ENCODE peak calls at places on chromosomes 5 and 9, in six cellular contexts. J is neuronal stem cell, Z is mesendoderm, O is IMR-90, C is mesenchymal stem cell, H is H9. N is an unnamed sample.

GRCh38 chr9:34686732-34687131 is 4.3 kb downstream of the CCL19 start:
- DNase-seq in H (no peak), Z (no peak), J (no peak), C (no peak), O (no peak), N (no peak)

GRCh38 chr9:106883626-106884190 is 20.7 kb downstream of the ZNF462 start:
- DNase-seq in H (no peak), J (no peak), O (peak; percentile 52), Z (no peak), C (peak; percentile 52), N (peak; percentile 49)

GRCh38 chr5:80246995-80247729 is 8.7 kb downstream of the SERINC5 start:
- DNase-seq in C (peak; percentile 89), O (peak; percentile 91), J (peak; percentile 65), Z (peak; percentile 93), H (peak; percentile 82), N (peak; percentile 94)

GRCh38 chr5:173331956-173332479 is 3.8 kb upstream of the STC2 start:
- DNase-seq in J (peak; percentile 57), Z (peak; percentile 83), O (peak; percentile 83), C (peak; percentile 82), H (peak; percentile 79), N (peak; percentile 83)

GRCh38 chr5:75668988-75669760 is 48.1 kb downstream of the POC5 start:
- DNase-seq in O (peak; percentile 18), Z (peak; percentile 54), C (no peak), J (no peak), H (no peak), N (peak; percentile 49)

GRCh38 chr9:121636411-121636865 is 15.0 kb upstream of the DAB2IP start:
- DNase-seq in O (peak; percentile 46), J (no peak), Z (no peak), H (no peak), C (peak; percentile 36), N (no peak)

GRCh38 chr5:135240283-135240633 is 158.8 kb downstream of the MACROH2A1 start:
- DNase-seq in J (no peak), Z (no peak), C (no peak), H (peak; percentile 7), O (no peak), N (no peak)

GRCh38 chr9:135701067-135701967 is 668 bp upstream of the KCNT1 start:
- DNase-seq in J (no peak), C (no peak), Z (no peak), H (peak; percentile 49), O (no peak), N (no peak)

GRCh38 chr5:176629853-176630680 is at the start of the genes EIF4E1B and SNCB:
- DNase-seq in Z (peak; percentile 70), H (peak; percentile 71), C (peak; percentile 58), O (no peak), J (peak; percentile 60), N (no peak)

GRCh38 chr9:100472725-100473261 is at the start of gene TMEFF1:
- DNase-seq in H (peak; percentile 88), Z (peak; percentile 90), O (peak; percentile 26), C (peak; percentile 27), J (peak; percentile 86), N (no peak)

GRCh38 chr5:125199373-125199772 is 452.9 kb upstream of the ZNF608 start:
- DNase-seq in J (no peak), O (no peak), H (no peak), C (no peak), Z (no peak), N (no peak)

GRCh38 chr5:95641803-95642220 is 4.8 kb upstream of the RFESD start:
- DNase-seq in H (no peak), C (peak; percentile 29), O (peak; percentile 54), J (no peak), Z (no peak), N (no peak)

GRCh38 chr5:178519155-178519554 is 71.0 kb downstream of the COL23A1 start:
- DNase-seq in O (no peak), C (no peak), J (no peak), Z (no peak), H (no peak), N (no peak)

GRCh38 chr9:69427286-69427685 is 102.3 kb downstream of the ENTREP1 start:
- DNase-seq in O (peak; percentile 11), H (no peak), J (no peak), C (peak; percentile 70), Z (no peak), N (no peak)

GRCh38 chr5:20323323-20323722 is 335.3 kb upstream of the CDH18 start:
- DNase-seq in Z (no peak), O (no peak), H (no peak), C (no peak), J (no peak), N (no peak)

GRCh38 chr9:26811106-26811505 is 81.5 kb downstream of the CAAP1 start:
- DNase-seq in Z (no peak), O (no peak), H (no peak), J (no peak), C (no peak), N (no peak)

GRCh38 chr9:101486693-101487442 is 46.8 kb upstream of the RNF20 start:
- DNase-seq in Z (peak; percentile 85), H (peak; percentile 89), J (peak; percentile 69), O (peak; percentile 54), C (peak; percentile 72), N (peak; percentile 3)

GRCh38 chr5:60677831-60678664 is 21.9 kb downstream of the DEPDC1B start:
- DNase-seq in J (no peak), Z (peak; percentile 59), O (peak; percentile 58), C (peak; percentile 66), H (no peak), N (peak; percentile 76)

DNA sequence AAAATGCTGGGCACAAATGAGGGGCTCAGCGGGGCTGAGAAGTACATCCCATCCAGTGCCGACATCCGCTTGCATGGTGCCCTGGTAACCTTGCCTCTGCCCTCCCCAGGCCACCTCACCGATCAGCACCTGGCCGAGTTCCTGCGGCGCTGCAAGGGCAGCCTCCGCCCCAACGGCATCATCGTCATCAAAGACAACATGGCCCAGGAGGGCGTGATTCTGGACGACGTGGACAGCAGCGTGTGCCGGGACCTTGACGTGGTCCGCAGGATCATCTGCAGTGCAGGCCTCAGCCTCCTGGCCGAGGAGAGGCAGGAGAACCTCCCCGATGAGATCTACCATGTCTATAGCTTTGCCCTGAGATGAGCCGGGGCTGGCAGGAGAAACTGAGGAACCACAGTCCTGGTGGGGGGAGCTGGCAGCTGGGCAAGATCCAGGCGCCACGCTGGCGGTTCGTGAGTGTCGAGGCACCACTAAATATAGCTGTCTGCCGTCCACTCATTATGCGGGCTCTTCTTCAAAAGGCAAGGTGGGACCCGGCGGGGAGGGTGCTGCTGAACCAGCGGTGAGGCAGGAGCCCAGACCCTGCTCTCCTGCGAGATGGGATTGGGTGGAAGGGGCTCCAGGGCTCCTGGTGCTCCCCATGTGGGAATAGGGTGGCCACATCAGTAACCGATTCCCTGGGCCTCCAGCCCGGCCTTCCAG is 6.7 kb downstream of the ASB6 start:
- DNase-seq in Z (no peak), H (no peak), O (no peak), J (no peak), C (no peak), N (no peak)
- H4K8ac ChIP-seq in Z (no peak overlapping the region), H (no peak overlapping the region), O (no peak overlapping the region), J (peak overlapping the region; percentile 17), C (no peak overlapping the region), N (no peak overlapping the region)

DNA sequence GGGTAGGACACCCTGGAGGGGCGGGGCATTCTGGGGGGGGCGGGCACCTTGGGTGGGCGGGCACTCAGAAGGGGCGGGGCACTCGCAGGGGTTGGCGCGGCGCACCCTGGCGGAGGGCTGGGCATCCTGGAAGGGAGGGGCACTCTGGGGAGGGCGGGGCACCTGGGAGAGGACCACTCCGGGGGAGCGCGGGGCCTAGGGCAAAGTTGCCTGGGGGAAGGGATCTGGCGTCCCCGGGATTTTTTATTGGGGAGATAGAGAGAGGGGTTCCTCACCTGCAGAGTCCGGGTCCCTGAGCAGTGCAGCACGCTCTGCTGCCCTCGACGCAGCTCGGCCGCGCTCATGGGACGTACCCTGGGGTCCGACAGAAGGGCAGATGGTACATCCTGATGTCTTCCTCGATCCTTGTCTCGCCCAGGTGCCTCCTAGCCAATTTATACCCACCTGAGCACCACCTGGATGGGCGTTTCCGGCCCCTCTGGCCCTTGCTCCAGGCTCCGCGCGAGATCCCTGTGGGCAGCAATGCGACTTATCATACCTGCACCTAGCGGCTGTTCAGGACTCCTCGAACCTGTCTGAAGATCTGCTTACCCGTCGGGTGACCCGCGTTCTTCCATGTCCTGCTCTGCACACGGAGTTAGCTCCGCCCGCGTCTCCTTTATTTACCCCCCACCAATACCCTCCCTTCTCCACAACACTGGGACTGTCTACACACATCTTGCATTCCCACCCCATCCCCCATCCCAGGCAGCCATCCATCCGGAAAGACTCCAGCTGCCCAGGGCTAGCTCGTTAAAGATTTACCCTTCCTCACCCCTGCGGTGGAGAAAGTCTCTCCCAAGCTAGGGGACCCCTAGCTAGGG is at the start of gene KIF12:
- DNase-seq in O (no peak), C (no peak), J (peak; percentile 44), H (peak; percentile 86), Z (peak; percentile 80), N (peak; percentile 54)
- H3K9ac ChIP-seq in O (no peak within 1 kb of the TSS), C (no peak within 1 kb of the TSS), J (peak within 1 kb of the TSS; percentile 24), H (no peak within 1 kb of the TSS), Z (peak within 1 kb of the TSS; percentile 28), N (no peak within 1 kb of the TSS)

DNA sequence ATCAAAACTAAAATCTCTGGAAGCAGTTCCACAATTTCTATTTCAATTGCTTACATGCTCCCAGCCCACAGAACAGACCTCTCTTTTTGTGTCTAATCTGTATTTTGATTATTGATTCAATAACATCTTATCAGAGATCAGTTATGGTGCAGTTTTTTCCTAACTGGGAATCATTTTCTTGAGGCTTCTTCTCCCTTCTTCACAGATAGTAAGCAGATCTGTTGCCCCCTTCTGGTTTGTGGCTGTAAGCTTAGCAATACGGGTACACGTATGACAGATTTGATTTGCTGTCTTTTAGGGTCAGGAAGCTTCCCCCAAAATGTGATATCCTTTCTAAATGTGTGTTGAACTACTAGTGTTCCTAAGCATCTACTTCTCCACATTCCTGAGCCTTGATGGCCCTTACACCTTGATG is 39.4 kb downstream of the MRPS27 start:
- DNase-seq in Z (peak; percentile 76), C (peak; percentile 67), J (no peak), H (peak; percentile 32), O (peak; percentile 66), N (peak; percentile 4)
- H4K8ac ChIP-seq in Z (no peak overlapping the region), C (no peak overlapping the region), J (no peak overlapping the region), H (no peak overlapping the region), O (no peak overlapping the region), N (peak overlapping the region; percentile 47)

GRCh38 chr5:77033338-77033737 is 3.1 kb downstream of the AGGF1 start:
- DNase-seq in H (no peak), C (no peak), J (no peak), Z (peak; percentile 3), O (no peak), N (no peak)

GRCh38 chr5:77030097-77031071 is at the start of gene AGGF1:
- DNase-seq in Z (peak; percentile 98), J (peak; percentile 56), H (peak; percentile 94), O (peak; percentile 92), C (peak; percentile 93), N (peak; percentile 97)

GRCh38 chr5:77035950-77036349 is 5.7 kb downstream of the AGGF1 start:
- DNase-seq in H (no peak), J (no peak), C (no peak), O (no peak), Z (no peak), N (no peak)

GRCh38 chr5:77029376-77029885 is 773 bp upstream of the AGGF1 start:
- DNase-seq in J (no peak), C (no peak), O (no peak), Z (peak; percentile 7), H (no peak), N (no peak)

DNA sequence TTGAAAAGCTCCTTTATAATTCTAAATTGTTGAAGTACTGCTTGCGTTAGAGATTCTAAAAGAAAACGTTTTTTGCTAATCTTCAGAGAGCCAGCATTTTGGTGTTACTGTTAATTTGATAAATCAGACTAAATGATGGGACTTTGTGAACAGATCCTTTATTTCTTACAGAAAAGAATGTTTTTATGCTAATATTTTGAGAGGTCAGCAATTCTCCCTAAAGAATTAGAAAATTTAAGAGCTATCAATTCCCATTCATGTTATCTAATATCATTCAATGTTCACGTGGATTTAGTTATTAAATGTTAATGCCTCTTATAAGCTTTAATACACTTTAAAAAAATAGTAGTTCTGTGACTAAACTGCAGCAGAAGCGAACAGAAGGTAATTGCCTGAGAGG is 2.4 kb downstream of the AGGF1 start:
- DNase-seq in J (no peak), H (no peak), Z (no peak), O (no peak), C (no peak), N (no peak)
- H3K9ac ChIP-seq in J (no peak overlapping the region), H (no peak overlapping the region), Z (no peak overlapping the region), O (no peak overlapping the region), C (peak overlapping the region; percentile 1), N (no peak overlapping the region)

N was measured in trophoblast cell.